ENCODE peak calls at places on chromosomes 13 and 19, in five cellular contexts. One of them, this sample, is unnamed.

GRCh38 chr19:801861-802496 is 4.7 kb downstream of the PTBP1 start:
- DNase-seq in choroid plexus epithelial cell: peak
- DNase-seq in cardiac muscle cell: peak
- DNase-seq in fibroblast of villous mesenchyme: no peak
- DNase-seq in heart left ventricle: peak
- DNase-seq in this sample: no peak

GRCh38 chr13:24128962-24129361 is 31.6 kb upstream of the SPATA13 start:
- DNase-seq in fibroblast of villous mesenchyme: no peak
- DNase-seq in choroid plexus epithelial cell: no peak
- DNase-seq in heart left ventricle: no peak
- DNase-seq in cardiac muscle cell: no peak
- DNase-seq in this sample: no peak

GRCh38 chr19:48102870-48103751 is 7.5 kb downstream of the PLA2G4C start:
- DNase-seq in fibroblast of villous mesenchyme: peak
- DNase-seq in heart left ventricle: no peak
- DNase-seq in cardiac muscle cell: peak
- DNase-seq in choroid plexus epithelial cell: peak
- DNase-seq in this sample: no peak

GRCh38 chr19:13032837-13033236 is 37.6 kb downstream of the NFIX start:
- DNase-seq in cardiac muscle cell: no peak
- DNase-seq in fibroblast of villous mesenchyme: no peak
- DNase-seq in choroid plexus epithelial cell: no peak
- DNase-seq in heart left ventricle: no peak
- DNase-seq in this sample: no peak

GRCh38 chr13:51728972-51729371 is 75.0 kb downstream of the DHRS12 start:
- DNase-seq in fibroblast of villous mesenchyme: peak
- DNase-seq in heart left ventricle: no peak
- DNase-seq in choroid plexus epithelial cell: peak
- DNase-seq in cardiac muscle cell: no peak
- DNase-seq in this sample: no peak

GRCh38 chr19:28404462-28404861 is 808.5 kb downstream of the UQCRFS1 start:
- DNase-seq in choroid plexus epithelial cell: no peak
- DNase-seq in cardiac muscle cell: no peak
- DNase-seq in heart left ventricle: no peak
- DNase-seq in fibroblast of villous mesenchyme: no peak
- DNase-seq in this sample: no peak

GRCh38 chr19:55647732-55648656 is at the start of gene CCDC106:
- DNase-seq in choroid plexus epithelial cell: peak
- DNase-seq in heart left ventricle: peak
- DNase-seq in fibroblast of villous mesenchyme: peak
- DNase-seq in cardiac muscle cell: peak
- DNase-seq in this sample: no peak

GRCh38 chr13:114107686-114108081 is 24.7 kb downstream of the RASA3 start:
- DNase-seq in heart left ventricle: no peak
- DNase-seq in fibroblast of villous mesenchyme: peak
- DNase-seq in cardiac muscle cell: no peak
- DNase-seq in choroid plexus epithelial cell: peak
- DNase-seq in this sample: no peak

GRCh38 chr13:106514928-106515634 is 20.4 kb downstream of the EFNB2 start:
- DNase-seq in heart left ventricle: no peak
- DNase-seq in fibroblast of villous mesenchyme: no peak
- DNase-seq in cardiac muscle cell: no peak
- DNase-seq in choroid plexus epithelial cell: no peak
- DNase-seq in this sample: no peak

GRCh38 chr19:8363803-8364771 is at the start of gene ANGPTL4:
- DNase-seq in cardiac muscle cell: peak
- DNase-seq in heart left ventricle: peak
- DNase-seq in fibroblast of villous mesenchyme: peak
- DNase-seq in choroid plexus epithelial cell: peak
- DNase-seq in this sample: no peak

GRCh38 chr19:31344403-31344802 is 4.8 kb downstream of the TSHZ3 start:
- DNase-seq in heart left ventricle: no peak
- DNase-seq in fibroblast of villous mesenchyme: no peak
- DNase-seq in cardiac muscle cell: no peak
- DNase-seq in choroid plexus epithelial cell: peak
- DNase-seq in this sample: no peak

GRCh38 chr19:48568345-48568886 is 16.4 kb downstream of the SULT2B1 start:
- DNase-seq in fibroblast of villous mesenchyme: peak
- DNase-seq in cardiac muscle cell: peak
- DNase-seq in heart left ventricle: peak
- DNase-seq in choroid plexus epithelial cell: peak
- DNase-seq in this sample: no peak

GRCh38 chr19:50916069-50916468 is 4.9 kb upstream of the KLK4 start:
- DNase-seq in choroid plexus epithelial cell: no peak
- DNase-seq in cardiac muscle cell: no peak
- DNase-seq in heart left ventricle: no peak
- DNase-seq in fibroblast of villous mesenchyme: no peak
- DNase-seq in this sample: no peak

GRCh38 chr13:41981961-41982723 is 21.2 kb upstream of the VWA8 start:
- DNase-seq in cardiac muscle cell: no peak
- DNase-seq in heart left ventricle: no peak
- DNase-seq in fibroblast of villous mesenchyme: peak
- DNase-seq in choroid plexus epithelial cell: peak
- DNase-seq in this sample: no peak

GRCh38 chr13:34733720-34734119 is 208.3 kb upstream of the NBEA start:
- DNase-seq in heart left ventricle: no peak
- DNase-seq in fibroblast of villous mesenchyme: peak
- DNase-seq in cardiac muscle cell: no peak
- DNase-seq in choroid plexus epithelial cell: peak
- DNase-seq in this sample: no peak

GRCh38 chr13:101624981-101625380 is 172.5 kb downstream of the ITGBL1 start:
- DNase-seq in fibroblast of villous mesenchyme: no peak
- DNase-seq in choroid plexus epithelial cell: no peak
- DNase-seq in cardiac muscle cell: no peak
- DNase-seq in heart left ventricle: no peak
- DNase-seq in this sample: no peak

GRCh38 chr13:51311957-51312520 is 27.5 kb upstream of the SERPINE3 start:
- DNase-seq in fibroblast of villous mesenchyme: no peak
- DNase-seq in choroid plexus epithelial cell: no peak
- DNase-seq in cardiac muscle cell: no peak
- DNase-seq in heart left ventricle: no peak
- DNase-seq in this sample: no peak

GRCh38 chr13:36086117-36086516 is 45.1 kb downstream of the DCLK1 start:
- DNase-seq in cardiac muscle cell: no peak
- DNase-seq in choroid plexus epithelial cell: no peak
- DNase-seq in fibroblast of villous mesenchyme: no peak
- DNase-seq in heart left ventricle: no peak
- DNase-seq in this sample: no peak

GRCh38 chr19:45195764-45196163 is 17.2 kb downstream of the BLOC1S3 start:
- DNase-seq in choroid plexus epithelial cell: peak
- DNase-seq in heart left ventricle: no peak
- DNase-seq in cardiac muscle cell: no peak
- DNase-seq in fibroblast of villous mesenchyme: no peak
- DNase-seq in this sample: no peak

GRCh38 chr19:843836-844299 is 3.1 kb downstream of the PRTN3 start:
- DNase-seq in cardiac muscle cell: no peak
- DNase-seq in fibroblast of villous mesenchyme: no peak
- DNase-seq in heart left ventricle: no peak
- DNase-seq in choroid plexus epithelial cell: no peak
- DNase-seq in this sample: no peak

GRCh38 chr19:31274964-31275319 is 74.3 kb downstream of the TSHZ3 start:
- DNase-seq in cardiac muscle cell: no peak
- DNase-seq in choroid plexus epithelial cell: no peak
- DNase-seq in heart left ventricle: no peak
- DNase-seq in fibroblast of villous mesenchyme: no peak
- DNase-seq in this sample: no peak

GRCh38 chr19:15260939-15261338 is 28.7 kb upstream of the EPHX3 start:
- DNase-seq in choroid plexus epithelial cell: peak
- DNase-seq in heart left ventricle: no peak
- DNase-seq in fibroblast of villous mesenchyme: no peak
- DNase-seq in cardiac muscle cell: no peak
- DNase-seq in this sample: no peak

GRCh38 chr13:97403893-97404683 is 29.9 kb upstream of the RAP2A start:
- DNase-seq in heart left ventricle: no peak
- DNase-seq in cardiac muscle cell: no peak
- DNase-seq in fibroblast of villous mesenchyme: peak
- DNase-seq in choroid plexus epithelial cell: no peak
- DNase-seq in this sample: no peak

GRCh38 chr13:71874490-71874889 is 7.5 kb upstream of the DACH1 start:
- DNase-seq in fibroblast of villous mesenchyme: no peak
- DNase-seq in heart left ventricle: no peak
- DNase-seq in cardiac muscle cell: no peak
- DNase-seq in choroid plexus epithelial cell: no peak
- DNase-seq in this sample: no peak

GRCh38 chr19:5222821-5223321 is 117.7 kb downstream of the PTPRS start:
- DNase-seq in choroid plexus epithelial cell: no peak
- DNase-seq in heart left ventricle: no peak
- DNase-seq in fibroblast of villous mesenchyme: no peak
- DNase-seq in cardiac muscle cell: no peak
- DNase-seq in this sample: no peak

GRCh38 chr13:75153834-75154233 is 328.1 kb downstream of the TBC1D4 start:
- DNase-seq in cardiac muscle cell: no peak
- DNase-seq in fibroblast of villous mesenchyme: peak
- DNase-seq in heart left ventricle: no peak
- DNase-seq in choroid plexus epithelial cell: peak
- DNase-seq in this sample: no peak

GRCh38 chr19:28553005-28553404 is 659.9 kb downstream of the UQCRFS1 start:
- DNase-seq in cardiac muscle cell: no peak
- DNase-seq in choroid plexus epithelial cell: no peak
- DNase-seq in fibroblast of villous mesenchyme: no peak
- DNase-seq in heart left ventricle: no peak
- DNase-seq in this sample: no peak

GRCh38 chr13:51585696-51586095 is 1.4 kb downstream of the WDFY2 start:
- DNase-seq in choroid plexus epithelial cell: peak
- DNase-seq in cardiac muscle cell: no peak
- DNase-seq in heart left ventricle: no peak
- DNase-seq in fibroblast of villous mesenchyme: peak
- DNase-seq in this sample: peak

GRCh38 chr19:19656451-19657396 is 6.8 kb downstream of the ATP13A1 start:
- DNase-seq in fibroblast of villous mesenchyme: no peak
- DNase-seq in choroid plexus epithelial cell: no peak
- DNase-seq in cardiac muscle cell: no peak
- DNase-seq in heart left ventricle: no peak
- DNase-seq in this sample: no peak

GRCh38 chr13:42477588-42478190 is 96.3 kb upstream of the TNFSF11 start:
- DNase-seq in fibroblast of villous mesenchyme: peak
- DNase-seq in choroid plexus epithelial cell: peak
- DNase-seq in heart left ventricle: no peak
- DNase-seq in cardiac muscle cell: no peak
- DNase-seq in this sample: no peak

GRCh38 chr19:42246869-42247630 is 4.6 kb upstream of the GSK3A start:
- DNase-seq in fibroblast of villous mesenchyme: no peak
- DNase-seq in cardiac muscle cell: no peak
- DNase-seq in choroid plexus epithelial cell: no peak
- DNase-seq in heart left ventricle: no peak
- DNase-seq in this sample: no peak

GRCh38 chr19:737591-738093 is 13.3 kb upstream of the MISP start:
- DNase-seq in choroid plexus epithelial cell: peak
- DNase-seq in fibroblast of villous mesenchyme: no peak
- DNase-seq in heart left ventricle: no peak
- DNase-seq in cardiac muscle cell: peak
- DNase-seq in this sample: no peak

GRCh38 chr19:18863843-18864362 is 32.1 kb downstream of the CERS1 start:
- DNase-seq in choroid plexus epithelial cell: peak
- DNase-seq in cardiac muscle cell: no peak
- DNase-seq in heart left ventricle: no peak
- DNase-seq in fibroblast of villous mesenchyme: no peak
- DNase-seq in this sample: no peak

GRCh38 chr19:46489445-46490272 is 6.0 kb downstream of the PNMA8B start:
- DNase-seq in heart left ventricle: peak
- DNase-seq in cardiac muscle cell: no peak
- DNase-seq in fibroblast of villous mesenchyme: peak
- DNase-seq in choroid plexus epithelial cell: peak
- DNase-seq in this sample: no peak
- TF ChIP-seq CTCF in heart left ventricle: peak
- TF ChIP-seq CTCF in cardiac muscle cell: peak
- TF ChIP-seq CTCF in fibroblast of villous mesenchyme: peak
- TF ChIP-seq CTCF in choroid plexus epithelial cell: peak
- TF ChIP-seq CTCF in this sample: no peak

DNA sequence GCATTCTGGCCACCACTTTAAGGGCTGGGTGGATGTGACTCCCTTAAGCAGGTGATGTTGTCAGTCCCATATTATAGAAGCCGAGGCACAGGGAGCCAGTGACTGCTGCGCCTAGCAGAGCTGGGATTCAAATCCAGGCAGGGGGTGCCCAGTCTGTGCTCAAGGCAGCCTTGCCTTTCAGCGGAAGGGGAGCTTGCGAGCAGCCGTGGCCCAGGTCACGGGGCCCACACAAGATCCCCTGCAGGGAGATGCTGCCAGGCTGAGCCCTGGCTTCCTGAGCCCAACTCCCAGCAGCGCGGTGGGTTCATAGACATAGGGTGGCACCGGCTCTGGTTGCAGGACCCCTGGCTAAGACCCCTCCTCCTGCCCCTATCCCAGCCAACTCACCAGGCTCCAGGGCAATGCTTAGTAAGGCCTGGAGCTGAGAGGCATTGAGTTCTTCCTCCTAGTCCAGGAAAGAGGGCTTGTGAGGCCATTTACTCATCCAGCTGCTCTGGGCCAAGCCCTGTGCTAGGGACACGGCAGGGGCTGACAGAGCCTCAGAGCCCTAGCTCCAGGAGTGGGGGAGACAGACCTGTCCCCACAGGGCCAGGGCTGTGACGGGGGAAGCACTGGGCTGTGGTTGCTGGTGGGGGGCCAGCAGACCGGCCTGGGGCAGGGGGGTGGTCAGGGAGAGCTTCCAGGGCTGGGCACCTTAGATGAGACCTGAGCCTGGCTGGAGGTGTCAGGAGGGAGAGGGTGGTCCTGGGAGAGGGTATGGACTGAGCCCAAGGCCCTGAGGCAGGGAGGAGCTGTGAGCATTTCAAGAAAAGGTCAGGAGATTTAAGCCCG is 9.6 kb downstream of the CAPN12 start:
- DNase-seq in cardiac muscle cell: no peak
- DNase-seq in heart left ventricle: peak
- DNase-seq in fibroblast of villous mesenchyme: no peak
- DNase-seq in choroid plexus epithelial cell: peak
- DNase-seq in this sample: peak
- H3K4me3 ChIP-seq in cardiac muscle cell: no peak
- H3K4me3 ChIP-seq in heart left ventricle: no peak
- H3K4me3 ChIP-seq in fibroblast of villous mesenchyme: no peak
- H3K4me3 ChIP-seq in choroid plexus epithelial cell: no peak
- H3K4me3 ChIP-seq in this sample: no peak

DNA sequence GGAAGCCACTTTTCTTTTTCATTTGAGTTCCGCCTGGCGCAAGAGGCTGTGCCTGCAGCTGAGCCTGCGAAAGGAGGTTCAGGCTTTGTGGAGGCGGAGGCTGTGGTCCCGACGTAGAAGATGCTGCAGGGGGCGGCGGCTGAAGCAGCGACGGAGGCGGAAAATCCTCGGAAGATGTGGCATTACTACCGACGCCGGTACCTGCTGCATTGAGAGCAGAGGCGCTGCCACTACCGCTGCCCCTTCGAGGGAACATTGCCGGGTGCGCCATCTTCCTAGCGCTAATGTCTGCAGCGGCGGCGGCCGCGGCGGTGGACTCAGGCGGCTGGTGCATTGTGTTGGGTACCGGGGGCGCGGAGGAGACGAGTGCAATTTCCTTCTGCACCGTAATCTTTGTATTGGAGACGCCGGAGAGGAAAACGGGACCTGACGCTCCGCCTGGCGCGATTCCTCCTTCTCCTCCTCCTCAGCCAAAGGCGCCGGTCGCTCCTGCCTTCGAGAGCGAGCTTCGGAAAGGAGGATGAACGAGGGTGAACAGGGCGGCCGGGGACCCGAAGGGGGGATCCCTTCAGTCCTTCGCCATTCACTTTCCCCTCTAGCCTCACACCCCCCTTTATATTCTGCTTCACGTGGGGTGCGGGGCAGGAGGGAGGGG is at the start of gene TSC22D1:
- DNase-seq in fibroblast of villous mesenchyme: peak
- DNase-seq in choroid plexus epithelial cell: peak
- DNase-seq in heart left ventricle: peak
- DNase-seq in cardiac muscle cell: peak
- DNase-seq in this sample: no peak
- TF ChIP-seq CTCF in fibroblast of villous mesenchyme: no peak
- TF ChIP-seq CTCF in choroid plexus epithelial cell: peak
- TF ChIP-seq CTCF in heart left ventricle: peak
- TF ChIP-seq CTCF in cardiac muscle cell: no peak
- TF ChIP-seq CTCF in this sample: no peak

GRCh38 chr13:80083097-80083429 is 257.9 kb downstream of the SPRY2 start:
- DNase-seq in heart left ventricle: no peak
- DNase-seq in fibroblast of villous mesenchyme: no peak
- DNase-seq in cardiac muscle cell: no peak
- DNase-seq in choroid plexus epithelial cell: no peak
- DNase-seq in this sample: no peak
- H3K4me3 ChIP-seq in heart left ventricle: no peak
- H3K4me3 ChIP-seq in fibroblast of villous mesenchyme: no peak
- H3K4me3 ChIP-seq in cardiac muscle cell: no peak
- H3K4me3 ChIP-seq in choroid plexus epithelial cell: no peak
- H3K4me3 ChIP-seq in this sample: no peak